ENCODE peak calls at places on chromosomes 5 and 9, in six cellular contexts. One of them, this sample, is unnamed.
A peak's percentile ranks its signal among the peaks of the same experiment; 100 is the strongest.

GRCh38 chr5:73028991-73029540 is 73.2 kb downstream of the FCHO2 start:
- DNase-seq in NCI-H1105: no peak
- DNase-seq in non-pigmented ciliary epithelial cell: peak; percentile 20
- DNase-seq in NCI-H187 treated with DMSO at 0.1 percent for 48 hours: no peak
- DNase-seq in fibroblast of lung: peak; percentile 43
- DNase-seq in NCI-H460: no peak
- DNase-seq in this sample: no peak

GRCh38 chr9:101162231-101162630 is 133.7 kb downstream of the PLPPR1 start:
- DNase-seq in NCI-H1105: no peak
- DNase-seq in non-pigmented ciliary epithelial cell: no peak
- DNase-seq in NCI-H187 treated with DMSO at 0.1 percent for 48 hours: no peak
- DNase-seq in fibroblast of lung: no peak
- DNase-seq in NCI-H460: no peak
- DNase-seq in this sample: no peak

GRCh38 chr9:122819326-122819725 is 9.1 kb downstream of the PDCL start:
- DNase-seq in NCI-H1105: no peak
- DNase-seq in non-pigmented ciliary epithelial cell: no peak
- DNase-seq in NCI-H187 treated with DMSO at 0.1 percent for 48 hours: no peak
- DNase-seq in fibroblast of lung: peak; percentile 51
- DNase-seq in NCI-H460: no peak
- DNase-seq in this sample: no peak

GRCh38 chr5:14068136-14068535 is 75.0 kb upstream of the TRIO start:
- DNase-seq in NCI-H1105: no peak
- DNase-seq in non-pigmented ciliary epithelial cell: no peak
- DNase-seq in NCI-H187 treated with DMSO at 0.1 percent for 48 hours: no peak
- DNase-seq in fibroblast of lung: no peak
- DNase-seq in NCI-H460: no peak
- DNase-seq in this sample: no peak

GRCh38 chr9:15142903-15143534 is 164.0 kb downstream of the TTC39B start:
- DNase-seq in NCI-H1105: no peak
- DNase-seq in non-pigmented ciliary epithelial cell: peak; percentile 40
- DNase-seq in NCI-H187 treated with DMSO at 0.1 percent for 48 hours: peak; percentile 7
- DNase-seq in fibroblast of lung: peak; percentile 77
- DNase-seq in NCI-H460: peak; percentile 27
- DNase-seq in this sample: no peak

GRCh38 chr5:77155179-77155839 is 55.2 kb upstream of the PDE8B start:
- DNase-seq in NCI-H1105: no peak
- DNase-seq in non-pigmented ciliary epithelial cell: no peak
- DNase-seq in NCI-H187 treated with DMSO at 0.1 percent for 48 hours: no peak
- DNase-seq in fibroblast of lung: no peak
- DNase-seq in NCI-H460: no peak
- DNase-seq in this sample: no peak

GRCh38 chr5:42592401-42592800 is 164.2 kb upstream of the CCDC152 start:
- DNase-seq in NCI-H1105: no peak
- DNase-seq in non-pigmented ciliary epithelial cell: no peak
- DNase-seq in NCI-H187 treated with DMSO at 0.1 percent for 48 hours: no peak
- DNase-seq in fibroblast of lung: no peak
- DNase-seq in NCI-H460: no peak
- DNase-seq in this sample: no peak

GRCh38 chr9:98807811-98808195 is 333 bp downstream of the GALNT12 start:
- DNase-seq in NCI-H1105: peak; percentile 40
- DNase-seq in non-pigmented ciliary epithelial cell: no peak
- DNase-seq in NCI-H187 treated with DMSO at 0.1 percent for 48 hours: no peak
- DNase-seq in fibroblast of lung: no peak
- DNase-seq in NCI-H460: no peak
- DNase-seq in this sample: no peak

GRCh38 chr9:32926901-32927300 is 74.5 kb downstream of the APTX start:
- DNase-seq in NCI-H1105: no peak
- DNase-seq in non-pigmented ciliary epithelial cell: no peak
- DNase-seq in NCI-H187 treated with DMSO at 0.1 percent for 48 hours: no peak
- DNase-seq in fibroblast of lung: no peak
- DNase-seq in NCI-H460: no peak
- DNase-seq in this sample: no peak

GRCh38 chr9:129932303-129933151 is 97.3 kb downstream of the USP20 start:
- DNase-seq in NCI-H1105: no peak
- DNase-seq in non-pigmented ciliary epithelial cell: no peak
- DNase-seq in NCI-H187 treated with DMSO at 0.1 percent for 48 hours: no peak
- DNase-seq in fibroblast of lung: peak; percentile 27
- DNase-seq in NCI-H460: no peak
- DNase-seq in this sample: no peak